ENCODE peak calls at places on chromosomes 2 and 18, in four cellular contexts. One of them, this sample, is unnamed.
A peak's percentile ranks its signal among the peaks of the same experiment; 100 is the strongest.

GRCh38 chr2:33011941-33012340 is 65.2 kb downstream of the LTBP1 start:
- DNase-seq in activated CD8-positive, alpha-beta memory T cell treated with anti-CD3 and anti-CD28 coated beads, Interleukin-2, amount 50 U/mL, for 4 hours: no peak
- DNase-seq in omental fat pad: no peak
- DNase-seq in A549: no peak
- DNase-seq in this sample: no peak

GRCh38 chr2:233100192-233100998 is 40.3 kb downstream of the INPP5D start:
- DNase-seq in omental fat pad: no peak
- DNase-seq in A549: no peak
- DNase-seq in activated CD8-positive, alpha-beta memory T cell treated with anti-CD3 and anti-CD28 coated beads, Interleukin-2, amount 50 U/mL, for 4 hours: peak; percentile 74
- DNase-seq in this sample: no peak

GRCh38 chr2:1754461-1755170 is 10.3 kb upstream of the PXDN start:
- DNase-seq in activated CD8-positive, alpha-beta memory T cell treated with anti-CD3 and anti-CD28 coated beads, Interleukin-2, amount 50 U/mL, for 4 hours: no peak
- DNase-seq in omental fat pad: no peak
- DNase-seq in A549: no peak
- DNase-seq in this sample: no peak

GRCh38 chr2:72893594-72894319 is 6.5 kb downstream of the SPR start:
- DNase-seq in omental fat pad: no peak
- DNase-seq in activated CD8-positive, alpha-beta memory T cell treated with anti-CD3 and anti-CD28 coated beads, Interleukin-2, amount 50 U/mL, for 4 hours: peak; percentile 26
- DNase-seq in A549: peak; percentile 69
- DNase-seq in this sample: peak; percentile 73

GRCh38 chr2:241818229-241818942 is 9.4 kb downstream of the NEU4 start:
- DNase-seq in A549: no peak
- DNase-seq in activated CD8-positive, alpha-beta memory T cell treated with anti-CD3 and anti-CD28 coated beads, Interleukin-2, amount 50 U/mL, for 4 hours: no peak
- DNase-seq in omental fat pad: no peak
- DNase-seq in this sample: no peak

GRCh38 chr2:105181282-105181681 is 60.3 kb upstream of the GPR45 start:
- DNase-seq in omental fat pad: no peak
- DNase-seq in A549: no peak
- DNase-seq in activated CD8-positive, alpha-beta memory T cell treated with anti-CD3 and anti-CD28 coated beads, Interleukin-2, amount 50 U/mL, for 4 hours: no peak
- DNase-seq in this sample: no peak

GRCh38 chr18:5543854-5544389 is at the start of gene EPB41L3:
- DNase-seq in activated CD8-positive, alpha-beta memory T cell treated with anti-CD3 and anti-CD28 coated beads, Interleukin-2, amount 50 U/mL, for 4 hours: no peak
- DNase-seq in A549: no peak
- DNase-seq in omental fat pad: no peak
- DNase-seq in this sample: no peak

GRCh38 chr2:168526641-168527040 is 70.6 kb downstream of the CERS6 start:
- DNase-seq in A549: no peak
- DNase-seq in omental fat pad: no peak
- DNase-seq in activated CD8-positive, alpha-beta memory T cell treated with anti-CD3 and anti-CD28 coated beads, Interleukin-2, amount 50 U/mL, for 4 hours: no peak
- DNase-seq in this sample: no peak

GRCh38 chr18:46293699-46294300 is 189.6 kb downstream of the HAUS1 start:
- DNase-seq in activated CD8-positive, alpha-beta memory T cell treated with anti-CD3 and anti-CD28 coated beads, Interleukin-2, amount 50 U/mL, for 4 hours: no peak
- DNase-seq in omental fat pad: no peak
- DNase-seq in A549: no peak
- DNase-seq in this sample: no peak

GRCh38 chr2:239328306-239329191 is 72.3 kb downstream of the HDAC4 start:
- DNase-seq in omental fat pad: peak; percentile 47
- DNase-seq in activated CD8-positive, alpha-beta memory T cell treated with anti-CD3 and anti-CD28 coated beads, Interleukin-2, amount 50 U/mL, for 4 hours: no peak
- DNase-seq in A549: no peak
- DNase-seq in this sample: no peak

GRCh38 chr2:105747997-105748396 is 3.3 kb downstream of the NCK2 start:
- DNase-seq in activated CD8-positive, alpha-beta memory T cell treated with anti-CD3 and anti-CD28 coated beads, Interleukin-2, amount 50 U/mL, for 4 hours: no peak
- DNase-seq in A549: no peak
- DNase-seq in omental fat pad: no peak
- DNase-seq in this sample: no peak

GRCh38 chr2:69624611-69625010 is 18.9 kb downstream of the AAK1 start:
- DNase-seq in activated CD8-positive, alpha-beta memory T cell treated with anti-CD3 and anti-CD28 coated beads, Interleukin-2, amount 50 U/mL, for 4 hours: no peak
- DNase-seq in omental fat pad: no peak
- DNase-seq in A549: no peak
- DNase-seq in this sample: no peak

GRCh38 chr18:48157956-48158355 is 227.5 kb upstream of the SMAD2 start:
- DNase-seq in omental fat pad: no peak
- DNase-seq in activated CD8-positive, alpha-beta memory T cell treated with anti-CD3 and anti-CD28 coated beads, Interleukin-2, amount 50 U/mL, for 4 hours: no peak
- DNase-seq in A549: no peak
- DNase-seq in this sample: no peak

GRCh38 chr18:13376298-13376840 is 157.8 kb downstream of the LDLRAD4 start:
- DNase-seq in activated CD8-positive, alpha-beta memory T cell treated with anti-CD3 and anti-CD28 coated beads, Interleukin-2, amount 50 U/mL, for 4 hours: peak; percentile 49
- DNase-seq in omental fat pad: no peak
- DNase-seq in A549: no peak
- DNase-seq in this sample: no peak

GRCh38 chr18:23133860-23134779 is 1.2 kb upstream of the CABLES1 start:
- DNase-seq in activated CD8-positive, alpha-beta memory T cell treated with anti-CD3 and anti-CD28 coated beads, Interleukin-2, amount 50 U/mL, for 4 hours: peak; percentile 24
- DNase-seq in A549: peak; percentile 70
- DNase-seq in omental fat pad: no peak
- DNase-seq in this sample: no peak

GRCh38 chr18:48723837-48724236 is 185.0 kb downstream of the CTIF start:
- DNase-seq in activated CD8-positive, alpha-beta memory T cell treated with anti-CD3 and anti-CD28 coated beads, Interleukin-2, amount 50 U/mL, for 4 hours: no peak
- DNase-seq in omental fat pad: no peak
- DNase-seq in A549: no peak
- DNase-seq in this sample: no peak

GRCh38 chr18:78983530-78983929 is 3.9 kb downstream of the SALL3 start:
- DNase-seq in omental fat pad: no peak
- DNase-seq in A549: no peak
- DNase-seq in activated CD8-positive, alpha-beta memory T cell treated with anti-CD3 and anti-CD28 coated beads, Interleukin-2, amount 50 U/mL, for 4 hours: no peak
- DNase-seq in this sample: no peak

GRCh38 chr18:57461652-57462269 is 26.6 kb downstream of the ONECUT2 start:
- DNase-seq in omental fat pad: no peak
- DNase-seq in A549: no peak
- DNase-seq in activated CD8-positive, alpha-beta memory T cell treated with anti-CD3 and anti-CD28 coated beads, Interleukin-2, amount 50 U/mL, for 4 hours: no peak
- DNase-seq in this sample: no peak

GRCh38 chr2:236749346-236749745 is 179.7 kb downstream of the ACKR3 start:
- DNase-seq in activated CD8-positive, alpha-beta memory T cell treated with anti-CD3 and anti-CD28 coated beads, Interleukin-2, amount 50 U/mL, for 4 hours: no peak
- DNase-seq in omental fat pad: no peak
- DNase-seq in A549: no peak
- DNase-seq in this sample: no peak

GRCh38 chr18:73947180-73947989 is 200.2 kb downstream of the FBXO15 start:
- DNase-seq in omental fat pad: no peak
- DNase-seq in A549: no peak
- DNase-seq in activated CD8-positive, alpha-beta memory T cell treated with anti-CD3 and anti-CD28 coated beads, Interleukin-2, amount 50 U/mL, for 4 hours: no peak
- DNase-seq in this sample: no peak

GRCh38 chr2:222797308-222797707 is 63.5 kb upstream of the ACSL3 start:
- DNase-seq in omental fat pad: no peak
- DNase-seq in A549: peak; percentile 45
- DNase-seq in activated CD8-positive, alpha-beta memory T cell treated with anti-CD3 and anti-CD28 coated beads, Interleukin-2, amount 50 U/mL, for 4 hours: no peak
- DNase-seq in this sample: no peak

GRCh38 chr18:27780061-27780740 is 396.7 kb downstream of the CDH2 start:
- DNase-seq in A549: no peak
- DNase-seq in activated CD8-positive, alpha-beta memory T cell treated with anti-CD3 and anti-CD28 coated beads, Interleukin-2, amount 50 U/mL, for 4 hours: no peak
- DNase-seq in omental fat pad: no peak
- DNase-seq in this sample: no peak

GRCh38 chr2:223046470-223047053 is 5.4 kb upstream of the KCNE4 start:
- DNase-seq in omental fat pad: no peak
- DNase-seq in activated CD8-positive, alpha-beta memory T cell treated with anti-CD3 and anti-CD28 coated beads, Interleukin-2, amount 50 U/mL, for 4 hours: no peak
- DNase-seq in A549: no peak
- DNase-seq in this sample: no peak

GRCh38 chr18:22710628-22711380 is 222.3 kb upstream of the RBBP8 start:
- DNase-seq in omental fat pad: peak; percentile 49
- DNase-seq in A549: peak; percentile 58
- DNase-seq in activated CD8-positive, alpha-beta memory T cell treated with anti-CD3 and anti-CD28 coated beads, Interleukin-2, amount 50 U/mL, for 4 hours: no peak
- DNase-seq in this sample: no peak

GRCh38 chr2:113206251-113206650 is 32.5 kb downstream of the PSD4 start:
- DNase-seq in omental fat pad: no peak
- DNase-seq in activated CD8-positive, alpha-beta memory T cell treated with anti-CD3 and anti-CD28 coated beads, Interleukin-2, amount 50 U/mL, for 4 hours: no peak
- DNase-seq in A549: no peak
- DNase-seq in this sample: no peak

GRCh38 chr2:233800231-233800630 is 22.1 kb downstream of the MROH2A start:
- DNase-seq in A549: no peak
- DNase-seq in omental fat pad: no peak
- DNase-seq in activated CD8-positive, alpha-beta memory T cell treated with anti-CD3 and anti-CD28 coated beads, Interleukin-2, amount 50 U/mL, for 4 hours: no peak
- DNase-seq in this sample: no peak

GRCh38 chr2:200218645-200219044 is 87.8 kb upstream of the SPATS2L start:
- DNase-seq in A549: no peak
- DNase-seq in omental fat pad: no peak
- DNase-seq in activated CD8-positive, alpha-beta memory T cell treated with anti-CD3 and anti-CD28 coated beads, Interleukin-2, amount 50 U/mL, for 4 hours: no peak
- DNase-seq in this sample: no peak

This sample was measured in CMK.